ENCODE peak calls at places on chromosomes 11 and 22, in six cellular contexts. One of them, this sample, is unnamed.

GRCh38 chr11:624705-625635 is at the start of gene CDHR5:
- DNase-seq in bronchial epithelial cell: no peak
- DNase-seq in lower lobe of right lung: peak; percentile 36
- DNase-seq in HFF-Myc: no peak
- DNase-seq in NB4: no peak
- DNase-seq in pancreas: no peak
- DNase-seq in this sample: no peak

GRCh38 chr11:64053699-64054098 is 18.0 kb downstream of the FLRT1 start:
- DNase-seq in bronchial epithelial cell: no peak
- DNase-seq in lower lobe of right lung: no peak
- DNase-seq in HFF-Myc: no peak
- DNase-seq in NB4: no peak
- DNase-seq in pancreas: no peak
- DNase-seq in this sample: no peak

GRCh38 chr11:8323161-8323935 is 59.7 kb upstream of the LMO1 start:
- DNase-seq in bronchial epithelial cell: no peak
- DNase-seq in lower lobe of right lung: no peak
- DNase-seq in HFF-Myc: no peak
- DNase-seq in NB4: no peak
- DNase-seq in pancreas: no peak
- DNase-seq in this sample: no peak

GRCh38 chr11:126468102-126468521 is 112.6 kb downstream of the ST3GAL4 start:
- DNase-seq in bronchial epithelial cell: no peak
- DNase-seq in lower lobe of right lung: no peak
- DNase-seq in HFF-Myc: no peak
- DNase-seq in NB4: peak; percentile 44
- DNase-seq in pancreas: no peak
- DNase-seq in this sample: peak; percentile 27

GRCh38 chr22:20810645-20811044 is 36.7 kb downstream of the SERPIND1 start:
- DNase-seq in bronchial epithelial cell: no peak
- DNase-seq in lower lobe of right lung: no peak
- DNase-seq in HFF-Myc: no peak
- DNase-seq in NB4: no peak
- DNase-seq in pancreas: no peak
- DNase-seq in this sample: no peak

GRCh38 chr11:70111269-70112016 is 33.3 kb downstream of the ANO1 start:
- DNase-seq in bronchial epithelial cell: peak; percentile 5
- DNase-seq in lower lobe of right lung: no peak
- DNase-seq in HFF-Myc: no peak
- DNase-seq in NB4: peak; percentile 78
- DNase-seq in pancreas: peak; percentile 50
- DNase-seq in this sample: peak; percentile 40

GRCh38 chr11:1879941-1880720 is 11.6 kb downstream of the PRR33 start:
- DNase-seq in bronchial epithelial cell: no peak
- DNase-seq in lower lobe of right lung: peak; percentile 47
- DNase-seq in HFF-Myc: no peak
- DNase-seq in NB4: peak; percentile 55
- DNase-seq in pancreas: peak; percentile 8
- DNase-seq in this sample: no peak

GRCh38 chr11:5596611-5597201 is at the start of gene TRIM6:
- DNase-seq in bronchial epithelial cell: peak; percentile 29
- DNase-seq in lower lobe of right lung: peak; percentile 75
- DNase-seq in HFF-Myc: no peak
- DNase-seq in NB4: peak; percentile 44
- DNase-seq in pancreas: peak; percentile 34
- DNase-seq in this sample: no peak

GRCh38 chr11:134993691-134994243 is 581.7 kb upstream of the B3GAT1 start:
- DNase-seq in bronchial epithelial cell: no peak
- DNase-seq in lower lobe of right lung: no peak
- DNase-seq in HFF-Myc: no peak
- DNase-seq in NB4: no peak
- DNase-seq in pancreas: no peak
- DNase-seq in this sample: no peak

GRCh38 chr22:50008151-50009040 is 4.2 kb downstream of the IL17REL start:
- DNase-seq in bronchial epithelial cell: no peak
- DNase-seq in lower lobe of right lung: peak; percentile 43
- DNase-seq in HFF-Myc: no peak
- DNase-seq in NB4: no peak
- DNase-seq in pancreas: no peak
- DNase-seq in this sample: no peak

GRCh38 chr11:119617343-119617713 is 111.7 kb downstream of the NECTIN1 start:
- DNase-seq in bronchial epithelial cell: no peak
- DNase-seq in lower lobe of right lung: no peak
- DNase-seq in HFF-Myc: no peak
- DNase-seq in NB4: no peak
- DNase-seq in pancreas: no peak
- DNase-seq in this sample: no peak

GRCh38 chr11:65522640-65523322 is 2.1 kb upstream of the SCYL1 start:
- DNase-seq in bronchial epithelial cell: no peak
- DNase-seq in lower lobe of right lung: peak; percentile 41
- DNase-seq in HFF-Myc: no peak
- DNase-seq in NB4: peak; percentile 85
- DNase-seq in pancreas: no peak
- DNase-seq in this sample: no peak

GRCh38 chr22:33083212-33083611 is 25.0 kb upstream of the SYN3 start:
- DNase-seq in bronchial epithelial cell: peak; percentile 27
- DNase-seq in lower lobe of right lung: no peak
- DNase-seq in HFF-Myc: no peak
- DNase-seq in NB4: peak; percentile 4
- DNase-seq in pancreas: no peak
- DNase-seq in this sample: no peak
- TF ChIP-seq CTCF in bronchial epithelial cell: no peak
- TF ChIP-seq CTCF in lower lobe of right lung: no peak
- TF ChIP-seq CTCF in HFF-Myc: no peak
- TF ChIP-seq CTCF in NB4: no peak
- TF ChIP-seq CTCF in pancreas: no peak
- TF ChIP-seq CTCF in this sample: no peak

DNA sequence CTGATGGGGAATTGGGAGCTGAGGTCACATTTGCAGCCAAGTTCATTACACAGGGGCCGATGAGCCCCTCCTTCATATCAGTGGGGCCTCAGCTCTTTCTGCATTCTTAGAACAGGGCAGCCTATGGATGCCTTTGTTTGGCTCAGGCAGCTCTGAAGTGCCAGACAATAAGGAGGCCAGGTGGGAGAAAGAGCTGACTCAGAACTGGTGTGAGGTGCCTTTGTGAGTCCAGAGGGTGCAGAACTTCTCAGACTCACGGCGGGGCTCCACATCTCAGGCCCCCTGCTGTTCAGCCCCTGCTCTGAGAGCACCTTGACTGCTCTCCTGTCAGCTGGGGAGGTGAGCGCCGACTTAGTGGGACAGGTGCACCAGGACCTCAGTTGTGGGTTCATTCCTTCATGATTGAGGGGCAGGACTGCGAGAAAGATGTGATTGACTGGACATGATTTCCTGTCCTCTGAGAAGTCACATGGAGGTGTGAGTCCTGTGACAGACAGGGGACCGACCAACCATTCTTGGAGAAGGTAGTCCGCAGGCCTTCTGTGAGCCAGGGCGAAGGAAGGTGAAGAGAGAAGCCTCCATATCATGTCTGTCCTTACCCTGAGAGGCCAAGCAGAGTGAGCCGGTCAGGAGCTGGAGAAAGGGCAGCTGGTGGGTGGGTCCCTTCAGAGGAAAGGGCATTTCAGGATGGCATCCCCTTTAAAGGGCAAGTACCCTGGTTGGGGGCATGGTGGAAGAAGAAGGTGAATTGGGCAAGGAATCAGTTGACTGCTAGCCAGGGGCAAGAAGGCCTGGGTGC is 245.0 kb upstream of the TBCEL start:
- DNase-seq in bronchial epithelial cell: no peak
- DNase-seq in lower lobe of right lung: no peak
- DNase-seq in HFF-Myc: no peak
- DNase-seq in NB4: no peak
- DNase-seq in pancreas: no peak
- DNase-seq in this sample: no peak
- H3K4me3 ChIP-seq in bronchial epithelial cell: no peak overlapping the region
- H3K4me3 ChIP-seq in lower lobe of right lung: no peak overlapping the region
- H3K4me3 ChIP-seq in HFF-Myc: no peak overlapping the region
- H3K4me3 ChIP-seq in NB4: no peak overlapping the region
- H3K4me3 ChIP-seq in pancreas: no peak overlapping the region
- H3K4me3 ChIP-seq in this sample: no peak overlapping the region

GRCh38 chr11:67695606-67696005 is 21.2 kb upstream of the ALDH3B2 start:
- DNase-seq in bronchial epithelial cell: peak; percentile 50
- DNase-seq in lower lobe of right lung: no peak
- DNase-seq in HFF-Myc: no peak
- DNase-seq in NB4: no peak
- DNase-seq in pancreas: no peak
- DNase-seq in this sample: no peak

GRCh38 chr11:67687986-67688385 is 13.6 kb upstream of the ALDH3B2 start:
- DNase-seq in bronchial epithelial cell: no peak
- DNase-seq in lower lobe of right lung: no peak
- DNase-seq in HFF-Myc: no peak
- DNase-seq in NB4: no peak
- DNase-seq in pancreas: no peak
- DNase-seq in this sample: no peak

GRCh38 chr11:67689178-67689577 is 14.8 kb upstream of the ALDH3B2 start:
- DNase-seq in bronchial epithelial cell: no peak
- DNase-seq in lower lobe of right lung: no peak
- DNase-seq in HFF-Myc: no peak
- DNase-seq in NB4: no peak
- DNase-seq in pancreas: no peak
- DNase-seq in this sample: no peak

GRCh38 chr11:67694875-67695555 is 20.6 kb upstream of the ALDH3B2 start:
- DNase-seq in bronchial epithelial cell: no peak
- DNase-seq in lower lobe of right lung: no peak
- DNase-seq in HFF-Myc: no peak
- DNase-seq in NB4: no peak
- DNase-seq in pancreas: no peak
- DNase-seq in this sample: no peak

DNA sequence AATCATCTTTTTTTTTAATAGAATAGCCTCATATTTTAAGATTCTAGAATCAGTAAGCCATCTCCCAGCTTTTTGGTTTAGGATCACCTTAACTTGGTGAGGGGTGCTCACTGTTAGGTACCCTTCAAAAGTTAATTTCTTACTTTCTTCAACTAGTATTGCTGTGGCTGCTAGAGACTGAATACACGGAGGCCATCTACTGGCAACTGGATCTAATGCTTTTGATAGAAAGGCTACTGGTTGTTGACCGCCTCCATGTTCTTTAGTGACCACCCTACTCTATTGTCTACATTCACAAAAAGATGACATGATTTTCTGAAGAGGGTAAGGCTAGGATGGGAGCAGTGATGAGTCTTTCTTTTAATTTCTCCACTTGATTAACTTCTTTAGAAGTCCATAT is 16.7 kb upstream of the ALDH3B2 start:
- DNase-seq in bronchial epithelial cell: peak; percentile 17
- DNase-seq in lower lobe of right lung: no peak
- DNase-seq in HFF-Myc: no peak
- DNase-seq in NB4: peak; percentile 24
- DNase-seq in pancreas: no peak
- DNase-seq in this sample: no peak
- TF ChIP-seq CTCF in bronchial epithelial cell: peak; percentile 39
- TF ChIP-seq CTCF in lower lobe of right lung: no peak
- TF ChIP-seq CTCF in HFF-Myc: peak; percentile 22
- TF ChIP-seq CTCF in NB4: peak; percentile 20
- TF ChIP-seq CTCF in pancreas: no peak
- TF ChIP-seq CTCF in this sample: peak; percentile 25

GRCh38 chr11:95653099-95653498 is 136.5 kb downstream of the FAM76B start:
- DNase-seq in bronchial epithelial cell: no peak
- DNase-seq in lower lobe of right lung: no peak
- DNase-seq in HFF-Myc: no peak
- DNase-seq in NB4: no peak
- DNase-seq in pancreas: no peak
- DNase-seq in this sample: no peak

GRCh38 chr11:95650271-95650670 is 139.3 kb downstream of the FAM76B start:
- DNase-seq in bronchial epithelial cell: no peak
- DNase-seq in lower lobe of right lung: no peak
- DNase-seq in HFF-Myc: no peak
- DNase-seq in NB4: peak; percentile 25
- DNase-seq in pancreas: no peak
- DNase-seq in this sample: no peak

GRCh38 chr11:95647805-95648379 is 141.7 kb downstream of the FAM76B start:
- DNase-seq in bronchial epithelial cell: no peak
- DNase-seq in lower lobe of right lung: no peak
- DNase-seq in HFF-Myc: no peak
- DNase-seq in NB4: no peak
- DNase-seq in pancreas: no peak
- DNase-seq in this sample: no peak

GRCh38 chr11:95652002-95652472 is 137.5 kb downstream of the FAM76B start:
- DNase-seq in bronchial epithelial cell: no peak
- DNase-seq in lower lobe of right lung: no peak
- DNase-seq in HFF-Myc: peak; percentile 17
- DNase-seq in NB4: no peak
- DNase-seq in pancreas: no peak
- DNase-seq in this sample: no peak

DNA sequence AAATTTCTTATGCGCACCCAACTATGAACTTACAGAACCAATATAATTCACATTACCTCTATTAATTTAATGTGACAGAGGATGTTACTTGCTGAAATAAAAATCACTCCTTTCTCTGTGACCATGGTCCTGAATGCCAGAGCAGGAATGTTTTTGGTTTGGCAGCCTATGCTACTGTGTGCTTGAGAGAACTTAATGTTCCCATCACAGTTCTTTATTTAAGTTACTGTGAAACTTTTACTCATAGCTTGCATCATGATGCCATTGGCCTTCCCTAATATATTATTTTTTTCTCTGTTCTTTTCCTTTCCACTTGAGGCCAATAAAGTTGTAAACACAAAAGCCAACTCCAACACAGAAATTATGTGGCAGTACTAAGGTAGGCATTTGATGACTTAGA is 142.2 kb downstream of the FAM76B start:
- DNase-seq in bronchial epithelial cell: no peak
- DNase-seq in lower lobe of right lung: no peak
- DNase-seq in HFF-Myc: no peak
- DNase-seq in NB4: no peak
- DNase-seq in pancreas: no peak
- DNase-seq in this sample: no peak
- H3K4me3 ChIP-seq in bronchial epithelial cell: no peak overlapping the region
- H3K4me3 ChIP-seq in lower lobe of right lung: no peak overlapping the region
- H3K4me3 ChIP-seq in HFF-Myc: no peak overlapping the region
- H3K4me3 ChIP-seq in NB4: no peak overlapping the region
- H3K4me3 ChIP-seq in pancreas: no peak overlapping the region
- H3K4me3 ChIP-seq in this sample: no peak overlapping the region

GRCh38 chr11:17905477-17905876 is 107.4 kb downstream of the SERGEF start:
- DNase-seq in bronchial epithelial cell: no peak
- DNase-seq in lower lobe of right lung: no peak
- DNase-seq in HFF-Myc: no peak
- DNase-seq in NB4: no peak
- DNase-seq in pancreas: no peak
- DNase-seq in this sample: no peak

GRCh38 chr11:17907046-17907445 is 105.8 kb downstream of the SERGEF start:
- DNase-seq in bronchial epithelial cell: no peak
- DNase-seq in lower lobe of right lung: no peak
- DNase-seq in HFF-Myc: no peak
- DNase-seq in NB4: peak; percentile 5
- DNase-seq in pancreas: no peak
- DNase-seq in this sample: no peak

DNA sequence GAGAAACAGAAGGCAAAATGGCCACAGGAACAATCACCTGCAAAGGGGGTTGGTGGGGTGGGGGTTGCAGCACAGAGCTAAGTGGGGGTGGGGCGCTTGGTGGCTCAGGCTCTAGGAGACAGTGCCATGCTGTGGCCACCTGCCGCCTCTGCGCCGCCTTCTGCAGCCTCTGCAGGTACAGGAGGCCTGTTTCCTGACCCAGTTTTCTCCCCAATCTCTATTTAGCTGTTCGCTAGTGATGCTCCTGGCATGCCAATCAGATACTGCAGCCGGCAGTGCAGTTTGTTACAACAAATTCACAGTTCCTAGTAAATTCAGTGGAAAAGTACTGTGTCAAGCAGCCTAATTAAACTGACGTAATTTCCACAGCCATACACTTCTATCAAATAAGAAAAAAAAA is 106.4 kb downstream of the SERGEF start:
- DNase-seq in bronchial epithelial cell: no peak
- DNase-seq in lower lobe of right lung: peak; percentile 41
- DNase-seq in HFF-Myc: no peak
- DNase-seq in NB4: peak; percentile 5
- DNase-seq in pancreas: no peak
- DNase-seq in this sample: no peak
- TF ChIP-seq CTCF in bronchial epithelial cell: peak; percentile 49
- TF ChIP-seq CTCF in lower lobe of right lung: peak; percentile 11
- TF ChIP-seq CTCF in HFF-Myc: no peak
- TF ChIP-seq CTCF in NB4: no peak
- TF ChIP-seq CTCF in pancreas: no peak
- TF ChIP-seq CTCF in this sample: no peak

This sample was measured in astrocyte of the cerebellum.